ENCODE peak calls at places on chromosome 1, in seven cellular contexts. C is epithelial cell of esophagus; M is HFF-Myc; O is GM12865; B is AG09319; H is NB4; L is activated naive CD4-positive, alpha-beta T cell. V is an unnamed sample.

GRCh38 chr1:242440757-242441156 is 83.7 kb downstream of the PLD5 start:
- DNase-seq in M (no peak), H (no peak), L (no peak), B (no peak), C (no peak), O (no peak), V (no peak)

GRCh38 chr1:218353656-218354055 is 8.5 kb downstream of the TGFB2 start:
- DNase-seq in O (no peak), M (no peak), B (no peak), H (no peak), L (no peak), C (no peak), V (peak)

GRCh38 chr1:113405573-113405972 is 15.3 kb downstream of the MAGI3 start:
- DNase-seq in M (no peak), O (no peak), B (no peak), L (no peak), C (no peak), H (no peak), V (no peak)

GRCh38 chr1:189538271-189538670 is 939.4 kb downstream of the BRINP3 start:
- DNase-seq in H (no peak), O (no peak), M (no peak), B (no peak), C (peak), L (no peak), V (no peak)

GRCh38 chr1:226675720-226676357 is 63.2 kb downstream of the ITPKB start:
- DNase-seq in M (no peak), B (no peak), O (no peak), L (no peak), C (no peak), H (no peak), V (no peak)

GRCh38 chr1:113303252-113303651 is 87.1 kb upstream of the MAGI3 start:
- DNase-seq in O (no peak), M (peak), H (no peak), L (no peak), B (no peak), C (no peak), V (no peak)

GRCh38 chr1:53314096-53314495 is 13.8 kb downstream of the LRP8 start:
- DNase-seq in O (no peak), B (no peak), L (no peak), C (no peak), M (no peak), H (no peak), V (no peak)

GRCh38 chr1:157893681-157894080 is 52.1 kb upstream of the CD5L start:
- DNase-seq in L (no peak), C (peak), M (no peak), H (no peak), O (no peak), B (no peak), V (no peak)

GRCh38 chr1:33228935-33229487 is 27.3 kb upstream of the ZNF362 start:
- DNase-seq in B (peak), H (no peak), C (peak), M (peak), L (no peak), O (no peak), V (no peak)

GRCh38 chr1:32101233-32101681 is 6.6 kb upstream of the KPNA6 start:
- DNase-seq in O (no peak), B (no peak), L (no peak), H (no peak), M (peak), C (no peak), V (no peak)

GRCh38 chr1:226738995-226739695 is at the start of gene ITPKB:
- DNase-seq in H (peak), O (peak), B (no peak), M (peak), C (peak), L (no peak), V (peak)

GRCh38 chr1:164772635-164773034 is 213.7 kb downstream of the PBX1 start:
- DNase-seq in M (peak), H (peak), C (peak), L (no peak), O (peak), B (peak), V (peak)

GRCh38 chr1:162023547-162024501 is at the start of gene OLFML2B:
- DNase-seq in B (no peak), L (peak), O (peak), H (peak), C (peak), M (peak), V (peak)

GRCh38 chr1:197908695-197909336 is 6.4 kb downstream of the C1orf53 start:
- DNase-seq in L (no peak), M (no peak), B (no peak), H (no peak), C (no peak), O (no peak), V (no peak)

GRCh38 chr1:202376247-202376646 is 27.7 kb downstream of the PPP1R12B start:
- DNase-seq in H (peak), M (no peak), O (no peak), B (no peak), L (no peak), C (no peak), V (no peak)

GRCh38 chr1:112141301-112141700 is 151.8 kb upstream of the KCND3 start:
- DNase-seq in C (no peak), H (no peak), B (no peak), L (no peak), M (no peak), O (no peak), V (no peak)

GRCh38 chr1:10514490-10515235 is 39.9 kb downstream of the PEX14 start:
- DNase-seq in B (no peak), M (no peak), L (no peak), H (peak), C (peak), O (peak), V (no peak)

GRCh38 chr1:85599638-85600037 is 19.1 kb downstream of the CCN1 start:
- DNase-seq in O (no peak), L (no peak), M (no peak), C (no peak), B (no peak), H (no peak), V (no peak)

GRCh38 chr1:9724706-9725476 is 73.4 kb downstream of the PIK3CD start:
- DNase-seq in C (peak), H (peak), O (peak), M (no peak), B (no peak), L (peak), V (peak)